ENCODE peak calls at places on chromosomes 16 and 17, in five cellular contexts. K is heart left ventricle, Q is left ventricle myocardium inferior, V is suprapubic skin, D is brain microvascular endothelial cell. M is an unnamed sample.

GRCh38 chr17:5793899-5794298 is 209.6 kb upstream of the NLRP1 start:
- DNase-seq in D (no peak), V (no peak), Q (no peak), K (no peak), M (no peak)

GRCh38 chr16:14502256-14502875 is 127.7 kb downstream of the PARN start:
- DNase-seq in K (no peak), D (no peak), V (no peak), Q (no peak), M (no peak)

GRCh38 chr16:26765087-26765486 is 301.6 kb upstream of the C16orf82 start:
- DNase-seq in Q (no peak), D (no peak), K (no peak), V (no peak), M (no peak)

GRCh38 chr16:12305847-12306246 is 329.3 kb downstream of the SNX29 start:
- DNase-seq in Q (no peak), V (no peak), D (no peak), K (no peak), M (no peak)

GRCh38 chr16:54397190-54397835 is 110.7 kb upstream of the IRX3 start:
- DNase-seq in V (no peak), K (no peak), Q (no peak), D (peak), M (no peak)

GRCh38 chr16:67389911-67390815 is 3.1 kb downstream of the TPPP3 start:
- DNase-seq in V (peak), Q (peak), K (peak), D (no peak), M (no peak)

GRCh38 chr16:50266337-50267091 is at the start of gene ADCY7:
- DNase-seq in D (peak), V (peak), Q (peak), K (peak), M (peak)

GRCh38 chr17:4267402-4267801 is 3.6 kb upstream of the ANKFY1 start:
- DNase-seq in Q (no peak), D (no peak), K (no peak), V (no peak), M (no peak)

GRCh38 chr16:20332411-20332810 is 5.1 kb upstream of the GP2 start:
- DNase-seq in D (no peak), Q (no peak), V (no peak), K (no peak), M (no peak)

GRCh38 chr17:226773-227580 is 45.5 kb upstream of the DOC2B start:
- DNase-seq in K (peak), V (peak), D (no peak), Q (peak), M (no peak)

GRCh38 chr17:64401244-64401860 is 10.7 kb upstream of the PECAM1 start:
- DNase-seq in Q (no peak), D (no peak), V (no peak), K (no peak), M (no peak)

GRCh38 chr17:57537524-57538410 is 207.3 kb downstream of the CCDC182 start:
- DNase-seq in D (no peak), Q (no peak), V (no peak), K (no peak), M (no peak)

GRCh38 chr16:88974080-88974479 is 2.9 kb downstream of the CBFA2T3 start:
- DNase-seq in D (no peak), V (no peak), Q (no peak), K (no peak), M (no peak)

GRCh38 chr17:15469260-15469659 is 1.8 kb upstream of the CDRT4 start:
- DNase-seq in K (peak), Q (peak), V (no peak), D (peak), M (no peak)

GRCh38 chr17:1617620-1618174 is 10.9 kb downstream of the SLC43A2 start:
- DNase-seq in V (no peak), Q (no peak), D (peak), K (peak), M (no peak)

GRCh38 chr17:64499805-64500486 is 3.1 kb upstream of the POLG2 start:
- DNase-seq in Q (no peak), V (no peak), D (no peak), K (no peak), M (no peak)

GRCh38 chr16:86015606-86016005 is 116.6 kb downstream of the IRF8 start:
- DNase-seq in K (no peak), D (no peak), V (peak), Q (no peak), M (no peak)

GRCh38 chr17:82892869-82893565 is 53.2 kb upstream of the ZNF750 start:
- DNase-seq in Q (peak), V (no peak), D (no peak), K (peak), M (no peak)

GRCh38 chr17:80751070-80751459 is 206.4 kb downstream of the RPTOR start:
- DNase-seq in Q (no peak), V (peak), K (no peak), D (no peak), M (no peak)

GRCh38 chr16:67181346-67181745 is 2.4 kb downstream of the MATCAP1 start:
- DNase-seq in D (peak), Q (no peak), V (no peak), K (no peak), M (no peak)

DNA sequence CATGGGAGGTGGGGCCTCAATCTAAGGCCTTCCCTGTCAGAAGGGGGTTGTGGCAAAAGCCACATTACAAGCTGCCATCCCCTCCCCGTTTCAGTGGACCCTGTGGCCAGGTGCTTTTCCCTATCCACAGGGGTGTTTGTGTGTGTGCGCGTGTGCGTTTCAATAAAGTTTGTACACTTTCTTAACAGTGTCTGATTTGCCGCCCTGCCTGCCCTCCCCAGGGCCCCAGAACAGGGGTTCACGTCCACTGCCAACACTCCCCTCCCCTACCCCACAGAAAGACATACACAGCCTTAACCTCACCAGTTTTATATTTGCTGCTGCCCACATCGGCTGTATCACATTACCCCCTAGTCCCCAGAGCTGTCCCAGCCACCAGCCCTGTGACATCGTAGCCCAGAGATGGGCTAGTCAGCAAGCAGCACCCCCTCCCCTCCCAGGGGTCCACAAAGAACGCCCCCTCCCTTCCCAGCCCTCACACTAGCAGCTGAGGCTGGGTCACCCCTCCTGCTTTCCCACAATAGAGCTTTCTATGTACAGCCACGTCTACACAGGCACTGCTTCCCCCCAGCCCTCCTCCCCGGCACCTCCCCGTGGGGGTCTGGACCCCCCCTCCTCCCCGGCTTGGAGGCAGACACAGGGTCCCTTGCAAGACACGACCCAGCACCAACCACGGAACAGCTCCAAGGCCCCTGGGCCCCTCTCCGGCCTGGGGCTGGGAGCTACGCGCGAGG is 8.0 kb downstream of the GRN start:
- DNase-seq in Q (no peak), K (no peak), V (no peak), D (no peak), M (no peak)
- H3K4me3 ChIP-seq in Q (peak), K (peak), V (peak), D (no peak), M (no peak)

DNA sequence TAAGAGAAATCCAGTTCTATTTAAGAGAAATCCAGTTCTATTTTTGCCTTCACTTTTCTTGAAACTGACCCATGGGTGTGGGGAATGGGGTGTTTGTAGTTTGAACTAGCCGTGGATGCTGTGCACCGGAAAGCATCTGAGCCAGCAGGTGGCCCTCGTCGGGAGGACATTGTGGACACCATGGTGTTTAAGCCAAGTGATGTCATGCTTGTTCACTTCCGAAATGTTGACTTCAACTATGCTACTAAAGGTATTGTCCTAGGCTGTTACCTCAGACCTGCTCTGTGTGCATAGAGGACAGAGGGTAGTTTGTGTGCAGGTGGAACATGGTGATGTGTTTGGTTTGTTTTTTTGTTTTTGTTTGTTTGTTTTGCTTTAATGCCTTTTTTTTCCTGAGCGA is 3.3 kb downstream of the ATXN2L start:
- DNase-seq in Q (no peak), K (no peak), D (peak), V (no peak), M (no peak)
- TF ChIP-seq CTCF in Q (no peak), K (no peak), D (peak), V (no peak), M (peak)

GRCh38 chr17:77142689-77143088 is 1.9 kb downstream of the SEC14L1 start:
- DNase-seq in Q (no peak), D (no peak), V (no peak), K (no peak), M (no peak)
- H3K4me3 ChIP-seq in Q (peak), D (peak), V (peak), K (peak), M (no peak)

GRCh38 chr17:76560877-76561221 is 21.0 kb downstream of the PRCD start:
- DNase-seq in D (no peak), Q (no peak), K (no peak), V (no peak), M (no peak)

GRCh38 chr17:76560036-76560876 is 20.4 kb downstream of the PRCD start:
- DNase-seq in V (no peak), D (no peak), K (peak), Q (no peak), M (no peak)

GRCh38 chr17:76556759-76557367 is 17.0 kb downstream of the PRCD start:
- DNase-seq in D (no peak), V (no peak), K (peak), Q (no peak), M (no peak)

GRCh38 chr17:76558210-76559095 is 18.6 kb downstream of the PRCD start:
- DNase-seq in V (no peak), K (no peak), D (no peak), Q (no peak), M (no peak)

DNA sequence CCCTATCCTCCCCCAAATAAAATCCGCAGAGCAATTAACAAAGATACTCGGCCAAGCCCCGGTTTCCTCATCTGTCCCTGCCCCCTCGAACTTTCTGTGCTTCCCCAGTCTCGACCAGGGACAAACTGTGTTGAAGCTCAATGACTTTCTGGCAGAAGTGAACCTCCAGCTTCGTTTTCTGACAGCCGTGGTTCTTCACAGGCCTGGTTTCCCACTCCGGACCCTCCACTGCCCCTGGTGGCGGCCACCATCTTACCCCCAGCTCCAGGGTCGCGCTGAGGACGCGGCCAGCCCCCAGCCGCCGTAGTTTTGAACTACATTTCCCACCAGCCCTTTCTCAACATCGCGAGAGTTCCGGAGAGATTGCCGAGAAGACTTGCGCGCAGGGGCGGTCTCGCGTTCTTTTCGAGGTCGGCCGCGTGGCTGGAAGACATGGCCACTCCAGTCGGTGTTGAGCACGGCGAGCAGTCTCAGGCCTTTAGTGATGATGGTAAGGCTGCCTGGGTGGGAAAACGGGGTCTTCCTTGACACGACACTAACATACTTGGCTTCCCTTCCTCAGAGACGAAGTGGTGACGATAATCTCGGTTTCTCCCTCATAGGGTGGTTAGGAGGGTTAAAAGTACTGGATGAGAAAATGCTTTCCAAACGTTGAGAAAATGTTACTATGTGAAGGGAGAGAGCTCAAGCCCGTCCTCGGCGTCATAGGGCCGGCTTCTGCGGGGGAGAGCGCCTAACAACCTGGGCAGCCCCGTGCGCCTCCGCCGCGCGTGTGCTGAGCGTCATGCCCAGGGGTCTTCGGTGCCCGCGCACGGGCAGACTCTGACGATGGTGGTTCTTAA is 17.7 kb downstream of the PRCD start:
- DNase-seq in K (peak), Q (peak), V (peak), D (peak), M (peak)
- TF ChIP-seq CTCF in K (peak), Q (peak), V (peak), D (peak), M (peak)

GRCh38 chr17:39193346-39193745 is 4.1 kb downstream of the CACNB1 start:
- DNase-seq in K (no peak), V (no peak), D (no peak), Q (no peak), M (no peak)

GRCh38 chr17:39196191-39196819 is 1.2 kb downstream of the CACNB1 start:
- DNase-seq in Q (no peak), D (no peak), K (no peak), V (no peak), M (no peak)

GRCh38 chr17:39194089-39194984 is 3.1 kb downstream of the CACNB1 start:
- DNase-seq in V (no peak), Q (peak), D (peak), K (peak), M (no peak)

GRCh38 chr17:39195568-39196160 is 1.8 kb downstream of the CACNB1 start:
- DNase-seq in V (no peak), Q (no peak), D (no peak), K (no peak), M (no peak)

GRCh38 chr17:39194985-39195524 is 2.4 kb downstream of the CACNB1 start:
- DNase-seq in V (no peak), K (no peak), D (no peak), Q (no peak), M (no peak)
- H3K4me3 ChIP-seq in V (peak), K (peak), D (no peak), Q (no peak), M (no peak)

GRCh38 chr16:10122026-10122425 is 60.2 kb downstream of the GRIN2A start:
- DNase-seq in D (no peak), Q (no peak), K (no peak), V (no peak), M (no peak)

GRCh38 chr16:10123141-10123540 is 59.1 kb downstream of the GRIN2A start:
- DNase-seq in D (peak), Q (no peak), K (no peak), V (no peak), M (no peak)

GRCh38 chr16:10120953-10121352 is 61.3 kb downstream of the GRIN2A start:
- DNase-seq in Q (no peak), K (no peak), V (no peak), D (peak), M (no peak)

GRCh38 chr16:10121496-10121895 is 60.7 kb downstream of the GRIN2A start:
- DNase-seq in D (peak), V (no peak), K (no peak), Q (no peak), M (no peak)

DNA sequence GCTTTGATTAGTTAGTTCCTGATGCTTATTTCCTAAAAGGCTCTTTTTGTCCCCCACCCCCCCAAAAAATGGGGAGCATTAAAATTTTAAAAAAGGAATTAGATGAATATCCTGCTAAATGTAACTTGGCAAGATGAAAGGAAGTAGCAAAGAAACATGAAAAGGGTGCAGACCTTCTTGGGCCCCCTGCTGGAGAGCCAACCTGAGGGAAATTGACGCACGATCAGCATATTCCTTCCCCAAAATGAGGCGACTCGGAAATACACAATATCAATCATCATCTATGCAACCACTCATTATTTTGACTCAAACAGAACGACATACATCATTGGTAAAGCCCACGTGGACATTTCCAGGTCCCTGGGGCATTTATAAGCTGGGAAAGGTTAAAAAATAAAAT is 59.7 kb downstream of the GRIN2A start:
- DNase-seq in D (no peak), V (no peak), Q (no peak), K (no peak), M (no peak)
- TF ChIP-seq CTCF in D (peak), V (no peak), Q (peak), K (peak), M (peak)

DNA sequence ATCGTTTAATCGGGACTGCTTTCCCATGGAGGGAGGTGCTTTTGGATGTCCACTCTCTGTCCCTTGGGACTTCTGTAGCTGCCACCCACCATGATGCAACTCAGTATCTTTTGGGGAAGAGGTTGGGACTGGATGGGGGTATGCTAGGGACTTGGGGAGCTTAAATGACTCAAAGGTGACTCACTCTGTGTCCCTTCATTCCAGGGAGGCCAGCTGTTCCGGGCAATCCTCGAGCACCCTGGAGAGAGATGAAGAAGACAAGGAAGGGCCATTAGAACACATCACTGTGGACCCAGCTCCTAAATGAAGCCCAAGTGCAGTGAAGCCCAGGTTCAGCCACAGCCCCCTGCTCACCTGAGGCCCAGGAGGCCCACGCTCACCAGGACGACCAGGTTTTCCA is 4.6 kb downstream of the COL1A1 start:
- DNase-seq in Q (no peak), K (no peak), D (no peak), V (no peak), M (no peak)
- H3K4me3 ChIP-seq in Q (no peak), K (no peak), D (peak), V (peak), M (no peak)

M was measured in LNCaP clone FGC.